ENCODE peak calls at places on chromosomes 7 and 10, in ten cellular contexts. One of them, this sample, is unnamed.

GRCh38 chr7:69773535-69774225 is 175.4 kb downstream of the AUTS2 start:
- DNase-seq in mesothelial cell of epicardium: no peak
- DNase-seq in NCI-H2227 treated with DMSO at 0.1 percent for 48 hours: no peak
- DNase-seq in activated CD4-positive, CD25-positive, alpha-beta regulatory T cell treated with anti-CD3 and anti-CD28 coated beads, Interleukin-2, amount 50 U/mL, for 16 hours: no peak
- DNase-seq in activated naive CD4-positive, alpha-beta T cell: no peak
- DNase-seq in psoas muscle: no peak
- DNase-seq in activated T-cell treated with anti-CD3 and anti-CD28 coated beads for 1 hour: no peak
- DNase-seq in sigmoid colon: peak
- DNase-seq in activated CD4-positive, alpha-beta T cell treated with anti-CD3 and anti-CD28 coated beads, Interleukin-2, amount 50 U/mL, for 4 hours: no peak
- DNase-seq in AG09319: no peak
- DNase-seq in this sample: no peak

GRCh38 chr7:128923411-128923800 is 12.9 kb upstream of the KCP start:
- DNase-seq in activated naive CD4-positive, alpha-beta T cell: no peak
- DNase-seq in sigmoid colon: peak
- DNase-seq in mesothelial cell of epicardium: no peak
- DNase-seq in psoas muscle: no peak
- DNase-seq in activated CD4-positive, CD25-positive, alpha-beta regulatory T cell treated with anti-CD3 and anti-CD28 coated beads, Interleukin-2, amount 50 U/mL, for 16 hours: no peak
- DNase-seq in activated T-cell treated with anti-CD3 and anti-CD28 coated beads for 1 hour: no peak
- DNase-seq in NCI-H2227 treated with DMSO at 0.1 percent for 48 hours: no peak
- DNase-seq in AG09319: no peak
- DNase-seq in activated CD4-positive, alpha-beta T cell treated with anti-CD3 and anti-CD28 coated beads, Interleukin-2, amount 50 U/mL, for 4 hours: no peak
- DNase-seq in this sample: no peak

GRCh38 chr10:119090968-119091367 is 10.4 kb upstream of the EIF3A start:
- DNase-seq in activated T-cell treated with anti-CD3 and anti-CD28 coated beads for 1 hour: no peak
- DNase-seq in mesothelial cell of epicardium: no peak
- DNase-seq in sigmoid colon: no peak
- DNase-seq in AG09319: peak
- DNase-seq in psoas muscle: no peak
- DNase-seq in activated CD4-positive, CD25-positive, alpha-beta regulatory T cell treated with anti-CD3 and anti-CD28 coated beads, Interleukin-2, amount 50 U/mL, for 16 hours: peak
- DNase-seq in activated naive CD4-positive, alpha-beta T cell: no peak
- DNase-seq in activated CD4-positive, alpha-beta T cell treated with anti-CD3 and anti-CD28 coated beads, Interleukin-2, amount 50 U/mL, for 4 hours: peak
- DNase-seq in NCI-H2227 treated with DMSO at 0.1 percent for 48 hours: no peak
- DNase-seq in this sample: no peak

GRCh38 chr10:44295619-44296222 is 89.2 kb downstream of the CXCL12 start:
- DNase-seq in AG09319: no peak
- DNase-seq in activated T-cell treated with anti-CD3 and anti-CD28 coated beads for 1 hour: no peak
- DNase-seq in activated CD4-positive, CD25-positive, alpha-beta regulatory T cell treated with anti-CD3 and anti-CD28 coated beads, Interleukin-2, amount 50 U/mL, for 16 hours: no peak
- DNase-seq in NCI-H2227 treated with DMSO at 0.1 percent for 48 hours: no peak
- DNase-seq in activated naive CD4-positive, alpha-beta T cell: no peak
- DNase-seq in sigmoid colon: no peak
- DNase-seq in psoas muscle: no peak
- DNase-seq in mesothelial cell of epicardium: no peak
- DNase-seq in activated CD4-positive, alpha-beta T cell treated with anti-CD3 and anti-CD28 coated beads, Interleukin-2, amount 50 U/mL, for 4 hours: no peak
- DNase-seq in this sample: no peak

GRCh38 chr7:128017880-128018845 is 13.1 kb downstream of the LRRC4 start:
- DNase-seq in psoas muscle: no peak
- DNase-seq in sigmoid colon: no peak
- DNase-seq in activated CD4-positive, CD25-positive, alpha-beta regulatory T cell treated with anti-CD3 and anti-CD28 coated beads, Interleukin-2, amount 50 U/mL, for 16 hours: no peak
- DNase-seq in activated naive CD4-positive, alpha-beta T cell: no peak
- DNase-seq in AG09319: no peak
- DNase-seq in mesothelial cell of epicardium: no peak
- DNase-seq in activated CD4-positive, alpha-beta T cell treated with anti-CD3 and anti-CD28 coated beads, Interleukin-2, amount 50 U/mL, for 4 hours: no peak
- DNase-seq in activated T-cell treated with anti-CD3 and anti-CD28 coated beads for 1 hour: no peak
- DNase-seq in NCI-H2227 treated with DMSO at 0.1 percent for 48 hours: peak
- DNase-seq in this sample: no peak

GRCh38 chr7:99128076-99128950 is 15.6 kb downstream of the SMURF1 start:
- DNase-seq in activated T-cell treated with anti-CD3 and anti-CD28 coated beads for 1 hour: no peak
- DNase-seq in activated CD4-positive, alpha-beta T cell treated with anti-CD3 and anti-CD28 coated beads, Interleukin-2, amount 50 U/mL, for 4 hours: no peak
- DNase-seq in psoas muscle: no peak
- DNase-seq in NCI-H2227 treated with DMSO at 0.1 percent for 48 hours: no peak
- DNase-seq in AG09319: no peak
- DNase-seq in sigmoid colon: no peak
- DNase-seq in activated CD4-positive, CD25-positive, alpha-beta regulatory T cell treated with anti-CD3 and anti-CD28 coated beads, Interleukin-2, amount 50 U/mL, for 16 hours: no peak
- DNase-seq in mesothelial cell of epicardium: no peak
- DNase-seq in activated naive CD4-positive, alpha-beta T cell: no peak
- DNase-seq in this sample: no peak

GRCh38 chr10:23342213-23342884 is 2.2 kb downstream of the C10orf67 start:
- DNase-seq in NCI-H2227 treated with DMSO at 0.1 percent for 48 hours: no peak
- DNase-seq in sigmoid colon: no peak
- DNase-seq in mesothelial cell of epicardium: no peak
- DNase-seq in activated CD4-positive, CD25-positive, alpha-beta regulatory T cell treated with anti-CD3 and anti-CD28 coated beads, Interleukin-2, amount 50 U/mL, for 16 hours: no peak
- DNase-seq in activated naive CD4-positive, alpha-beta T cell: no peak
- DNase-seq in activated CD4-positive, alpha-beta T cell treated with anti-CD3 and anti-CD28 coated beads, Interleukin-2, amount 50 U/mL, for 4 hours: no peak
- DNase-seq in activated T-cell treated with anti-CD3 and anti-CD28 coated beads for 1 hour: no peak
- DNase-seq in AG09319: no peak
- DNase-seq in psoas muscle: no peak
- DNase-seq in this sample: no peak

GRCh38 chr7:1193593-1194424 is 33.8 kb upstream of the ZFAND2A start:
- DNase-seq in activated T-cell treated with anti-CD3 and anti-CD28 coated beads for 1 hour: peak
- DNase-seq in psoas muscle: peak
- DNase-seq in NCI-H2227 treated with DMSO at 0.1 percent for 48 hours: no peak
- DNase-seq in activated naive CD4-positive, alpha-beta T cell: peak
- DNase-seq in mesothelial cell of epicardium: no peak
- DNase-seq in activated CD4-positive, CD25-positive, alpha-beta regulatory T cell treated with anti-CD3 and anti-CD28 coated beads, Interleukin-2, amount 50 U/mL, for 16 hours: no peak
- DNase-seq in sigmoid colon: no peak
- DNase-seq in AG09319: no peak
- DNase-seq in activated CD4-positive, alpha-beta T cell treated with anti-CD3 and anti-CD28 coated beads, Interleukin-2, amount 50 U/mL, for 4 hours: no peak
- DNase-seq in this sample: no peak

GRCh38 chr7:22611758-22612079 is 111.7 kb upstream of the STEAP1B start:
- DNase-seq in AG09319: no peak
- DNase-seq in activated CD4-positive, CD25-positive, alpha-beta regulatory T cell treated with anti-CD3 and anti-CD28 coated beads, Interleukin-2, amount 50 U/mL, for 16 hours: no peak
- DNase-seq in NCI-H2227 treated with DMSO at 0.1 percent for 48 hours: no peak
- DNase-seq in activated T-cell treated with anti-CD3 and anti-CD28 coated beads for 1 hour: no peak
- DNase-seq in psoas muscle: no peak
- DNase-seq in sigmoid colon: no peak
- DNase-seq in activated naive CD4-positive, alpha-beta T cell: no peak
- DNase-seq in mesothelial cell of epicardium: no peak
- DNase-seq in activated CD4-positive, alpha-beta T cell treated with anti-CD3 and anti-CD28 coated beads, Interleukin-2, amount 50 U/mL, for 4 hours: no peak
- DNase-seq in this sample: no peak

GRCh38 chr7:51430480-51431086 is 114.0 kb upstream of the COBL start:
- DNase-seq in mesothelial cell of epicardium: peak
- DNase-seq in NCI-H2227 treated with DMSO at 0.1 percent for 48 hours: peak
- DNase-seq in activated naive CD4-positive, alpha-beta T cell: no peak
- DNase-seq in activated T-cell treated with anti-CD3 and anti-CD28 coated beads for 1 hour: peak
- DNase-seq in psoas muscle: no peak
- DNase-seq in AG09319: no peak
- DNase-seq in activated CD4-positive, alpha-beta T cell treated with anti-CD3 and anti-CD28 coated beads, Interleukin-2, amount 50 U/mL, for 4 hours: no peak
- DNase-seq in activated CD4-positive, CD25-positive, alpha-beta regulatory T cell treated with anti-CD3 and anti-CD28 coated beads, Interleukin-2, amount 50 U/mL, for 16 hours: no peak
- DNase-seq in sigmoid colon: no peak
- DNase-seq in this sample: no peak

GRCh38 chr7:5396542-5396941 is 27.1 kb downstream of the TNRC18 start:
- DNase-seq in activated T-cell treated with anti-CD3 and anti-CD28 coated beads for 1 hour: peak
- DNase-seq in mesothelial cell of epicardium: no peak
- DNase-seq in activated CD4-positive, CD25-positive, alpha-beta regulatory T cell treated with anti-CD3 and anti-CD28 coated beads, Interleukin-2, amount 50 U/mL, for 16 hours: peak
- DNase-seq in psoas muscle: no peak
- DNase-seq in activated CD4-positive, alpha-beta T cell treated with anti-CD3 and anti-CD28 coated beads, Interleukin-2, amount 50 U/mL, for 4 hours: peak
- DNase-seq in NCI-H2227 treated with DMSO at 0.1 percent for 48 hours: no peak
- DNase-seq in sigmoid colon: peak
- DNase-seq in AG09319: no peak
- DNase-seq in activated naive CD4-positive, alpha-beta T cell: peak
- DNase-seq in this sample: peak

GRCh38 chr7:41685684-41686083 is 17.2 kb downstream of the INHBA start:
- DNase-seq in mesothelial cell of epicardium: no peak
- DNase-seq in NCI-H2227 treated with DMSO at 0.1 percent for 48 hours: no peak
- DNase-seq in activated naive CD4-positive, alpha-beta T cell: no peak
- DNase-seq in activated T-cell treated with anti-CD3 and anti-CD28 coated beads for 1 hour: no peak
- DNase-seq in sigmoid colon: no peak
- DNase-seq in psoas muscle: no peak
- DNase-seq in AG09319: no peak
- DNase-seq in activated CD4-positive, alpha-beta T cell treated with anti-CD3 and anti-CD28 coated beads, Interleukin-2, amount 50 U/mL, for 4 hours: no peak
- DNase-seq in activated CD4-positive, CD25-positive, alpha-beta regulatory T cell treated with anti-CD3 and anti-CD28 coated beads, Interleukin-2, amount 50 U/mL, for 16 hours: no peak
- DNase-seq in this sample: no peak

GRCh38 chr7:6725003-6725402 is 18.3 kb upstream of the ZNF12 start:
- DNase-seq in AG09319: no peak
- DNase-seq in activated CD4-positive, alpha-beta T cell treated with anti-CD3 and anti-CD28 coated beads, Interleukin-2, amount 50 U/mL, for 4 hours: no peak
- DNase-seq in activated CD4-positive, CD25-positive, alpha-beta regulatory T cell treated with anti-CD3 and anti-CD28 coated beads, Interleukin-2, amount 50 U/mL, for 16 hours: no peak
- DNase-seq in sigmoid colon: no peak
- DNase-seq in activated naive CD4-positive, alpha-beta T cell: no peak
- DNase-seq in mesothelial cell of epicardium: no peak
- DNase-seq in psoas muscle: no peak
- DNase-seq in activated T-cell treated with anti-CD3 and anti-CD28 coated beads for 1 hour: no peak
- DNase-seq in NCI-H2227 treated with DMSO at 0.1 percent for 48 hours: no peak
- DNase-seq in this sample: no peak

GRCh38 chr10:72846225-72846624 is 47.3 kb upstream of the OIT3 start:
- DNase-seq in mesothelial cell of epicardium: no peak
- DNase-seq in activated CD4-positive, alpha-beta T cell treated with anti-CD3 and anti-CD28 coated beads, Interleukin-2, amount 50 U/mL, for 4 hours: no peak
- DNase-seq in activated T-cell treated with anti-CD3 and anti-CD28 coated beads for 1 hour: no peak
- DNase-seq in activated naive CD4-positive, alpha-beta T cell: no peak
- DNase-seq in AG09319: no peak
- DNase-seq in sigmoid colon: no peak
- DNase-seq in NCI-H2227 treated with DMSO at 0.1 percent for 48 hours: no peak
- DNase-seq in psoas muscle: no peak
- DNase-seq in activated CD4-positive, CD25-positive, alpha-beta regulatory T cell treated with anti-CD3 and anti-CD28 coated beads, Interleukin-2, amount 50 U/mL, for 16 hours: no peak
- DNase-seq in this sample: no peak

GRCh38 chr10:71092812-71093391 is 119.5 kb upstream of the UNC5B start:
- DNase-seq in sigmoid colon: no peak
- DNase-seq in NCI-H2227 treated with DMSO at 0.1 percent for 48 hours: no peak
- DNase-seq in activated naive CD4-positive, alpha-beta T cell: no peak
- DNase-seq in psoas muscle: no peak
- DNase-seq in activated CD4-positive, alpha-beta T cell treated with anti-CD3 and anti-CD28 coated beads, Interleukin-2, amount 50 U/mL, for 4 hours: no peak
- DNase-seq in activated CD4-positive, CD25-positive, alpha-beta regulatory T cell treated with anti-CD3 and anti-CD28 coated beads, Interleukin-2, amount 50 U/mL, for 16 hours: no peak
- DNase-seq in mesothelial cell of epicardium: no peak
- DNase-seq in activated T-cell treated with anti-CD3 and anti-CD28 coated beads for 1 hour: no peak
- DNase-seq in AG09319: no peak
- DNase-seq in this sample: no peak

GRCh38 chr7:7122033-7122478 is 60.3 kb upstream of the C1GALT1 start:
- DNase-seq in AG09319: no peak
- DNase-seq in activated CD4-positive, CD25-positive, alpha-beta regulatory T cell treated with anti-CD3 and anti-CD28 coated beads, Interleukin-2, amount 50 U/mL, for 16 hours: no peak
- DNase-seq in activated naive CD4-positive, alpha-beta T cell: no peak
- DNase-seq in activated T-cell treated with anti-CD3 and anti-CD28 coated beads for 1 hour: no peak
- DNase-seq in NCI-H2227 treated with DMSO at 0.1 percent for 48 hours: no peak
- DNase-seq in activated CD4-positive, alpha-beta T cell treated with anti-CD3 and anti-CD28 coated beads, Interleukin-2, amount 50 U/mL, for 4 hours: no peak
- DNase-seq in mesothelial cell of epicardium: no peak
- DNase-seq in sigmoid colon: no peak
- DNase-seq in psoas muscle: no peak
- DNase-seq in this sample: no peak

GRCh38 chr10:105974803-105975456 is 1189.6 kb downstream of the SORCS1 start:
- DNase-seq in activated CD4-positive, alpha-beta T cell treated with anti-CD3 and anti-CD28 coated beads, Interleukin-2, amount 50 U/mL, for 4 hours: no peak
- DNase-seq in activated T-cell treated with anti-CD3 and anti-CD28 coated beads for 1 hour: no peak
- DNase-seq in psoas muscle: no peak
- DNase-seq in activated naive CD4-positive, alpha-beta T cell: no peak
- DNase-seq in AG09319: no peak
- DNase-seq in mesothelial cell of epicardium: no peak
- DNase-seq in sigmoid colon: peak
- DNase-seq in activated CD4-positive, CD25-positive, alpha-beta regulatory T cell treated with anti-CD3 and anti-CD28 coated beads, Interleukin-2, amount 50 U/mL, for 16 hours: no peak
- DNase-seq in NCI-H2227 treated with DMSO at 0.1 percent for 48 hours: no peak
- DNase-seq in this sample: no peak

GRCh38 chr10:117007080-117007479 is 2.1 kb upstream of the SHTN1 start:
- DNase-seq in mesothelial cell of epicardium: no peak
- DNase-seq in activated T-cell treated with anti-CD3 and anti-CD28 coated beads for 1 hour: no peak
- DNase-seq in activated naive CD4-positive, alpha-beta T cell: no peak
- DNase-seq in activated CD4-positive, alpha-beta T cell treated with anti-CD3 and anti-CD28 coated beads, Interleukin-2, amount 50 U/mL, for 4 hours: no peak
- DNase-seq in AG09319: no peak
- DNase-seq in activated CD4-positive, CD25-positive, alpha-beta regulatory T cell treated with anti-CD3 and anti-CD28 coated beads, Interleukin-2, amount 50 U/mL, for 16 hours: no peak
- DNase-seq in sigmoid colon: no peak
- DNase-seq in psoas muscle: no peak
- DNase-seq in NCI-H2227 treated with DMSO at 0.1 percent for 48 hours: no peak
- DNase-seq in this sample: no peak

GRCh38 chr10:101828734-101829551 is 10.7 kb upstream of the OGA start:
- DNase-seq in psoas muscle: peak
- DNase-seq in mesothelial cell of epicardium: no peak
- DNase-seq in NCI-H2227 treated with DMSO at 0.1 percent for 48 hours: no peak
- DNase-seq in activated T-cell treated with anti-CD3 and anti-CD28 coated beads for 1 hour: no peak
- DNase-seq in activated CD4-positive, CD25-positive, alpha-beta regulatory T cell treated with anti-CD3 and anti-CD28 coated beads, Interleukin-2, amount 50 U/mL, for 16 hours: no peak
- DNase-seq in AG09319: no peak
- DNase-seq in activated naive CD4-positive, alpha-beta T cell: no peak
- DNase-seq in sigmoid colon: peak
- DNase-seq in activated CD4-positive, alpha-beta T cell treated with anti-CD3 and anti-CD28 coated beads, Interleukin-2, amount 50 U/mL, for 4 hours: no peak
- DNase-seq in this sample: no peak

GRCh38 chr7:47507514-47507913 is 74.4 kb downstream of the TNS3 start:
- DNase-seq in sigmoid colon: peak
- DNase-seq in AG09319: no peak
- DNase-seq in activated CD4-positive, CD25-positive, alpha-beta regulatory T cell treated with anti-CD3 and anti-CD28 coated beads, Interleukin-2, amount 50 U/mL, for 16 hours: no peak
- DNase-seq in activated CD4-positive, alpha-beta T cell treated with anti-CD3 and anti-CD28 coated beads, Interleukin-2, amount 50 U/mL, for 4 hours: no peak
- DNase-seq in NCI-H2227 treated with DMSO at 0.1 percent for 48 hours: no peak
- DNase-seq in activated T-cell treated with anti-CD3 and anti-CD28 coated beads for 1 hour: no peak
- DNase-seq in activated naive CD4-positive, alpha-beta T cell: no peak
- DNase-seq in psoas muscle: peak
- DNase-seq in mesothelial cell of epicardium: no peak
- DNase-seq in this sample: no peak

GRCh38 chr7:90411510-90411909 is 8.2 kb downstream of the CLDN12 start:
- DNase-seq in AG09319: no peak
- DNase-seq in activated T-cell treated with anti-CD3 and anti-CD28 coated beads for 1 hour: no peak
- DNase-seq in sigmoid colon: no peak
- DNase-seq in activated CD4-positive, alpha-beta T cell treated with anti-CD3 and anti-CD28 coated beads, Interleukin-2, amount 50 U/mL, for 4 hours: no peak
- DNase-seq in psoas muscle: no peak
- DNase-seq in NCI-H2227 treated with DMSO at 0.1 percent for 48 hours: no peak
- DNase-seq in activated naive CD4-positive, alpha-beta T cell: no peak
- DNase-seq in activated CD4-positive, CD25-positive, alpha-beta regulatory T cell treated with anti-CD3 and anti-CD28 coated beads, Interleukin-2, amount 50 U/mL, for 16 hours: no peak
- DNase-seq in mesothelial cell of epicardium: no peak
- DNase-seq in this sample: no peak

GRCh38 chr7:90900640-90901353 is 304.7 kb downstream of the CDK14 start:
- DNase-seq in NCI-H2227 treated with DMSO at 0.1 percent for 48 hours: no peak
- DNase-seq in sigmoid colon: no peak
- DNase-seq in activated naive CD4-positive, alpha-beta T cell: no peak
- DNase-seq in mesothelial cell of epicardium: no peak
- DNase-seq in psoas muscle: no peak
- DNase-seq in activated T-cell treated with anti-CD3 and anti-CD28 coated beads for 1 hour: no peak
- DNase-seq in activated CD4-positive, alpha-beta T cell treated with anti-CD3 and anti-CD28 coated beads, Interleukin-2, amount 50 U/mL, for 4 hours: no peak
- DNase-seq in activated CD4-positive, CD25-positive, alpha-beta regulatory T cell treated with anti-CD3 and anti-CD28 coated beads, Interleukin-2, amount 50 U/mL, for 16 hours: no peak
- DNase-seq in AG09319: no peak
- DNase-seq in this sample: no peak

GRCh38 chr7:52100-52499 is 140.3 kb upstream of the FAM20C start:
- DNase-seq in activated CD4-positive, alpha-beta T cell treated with anti-CD3 and anti-CD28 coated beads, Interleukin-2, amount 50 U/mL, for 4 hours: no peak
- DNase-seq in psoas muscle: no peak
- DNase-seq in NCI-H2227 treated with DMSO at 0.1 percent for 48 hours: no peak
- DNase-seq in mesothelial cell of epicardium: no peak
- DNase-seq in activated T-cell treated with anti-CD3 and anti-CD28 coated beads for 1 hour: no peak
- DNase-seq in sigmoid colon: no peak
- DNase-seq in activated naive CD4-positive, alpha-beta T cell: no peak
- DNase-seq in AG09319: no peak
- DNase-seq in activated CD4-positive, CD25-positive, alpha-beta regulatory T cell treated with anti-CD3 and anti-CD28 coated beads, Interleukin-2, amount 50 U/mL, for 16 hours: no peak
- DNase-seq in this sample: no peak

GRCh38 chr10:12844796-12845524 is 156.6 kb downstream of the CCDC3 start:
- DNase-seq in sigmoid colon: peak
- DNase-seq in activated CD4-positive, alpha-beta T cell treated with anti-CD3 and anti-CD28 coated beads, Interleukin-2, amount 50 U/mL, for 4 hours: no peak
- DNase-seq in NCI-H2227 treated with DMSO at 0.1 percent for 48 hours: no peak
- DNase-seq in psoas muscle: no peak
- DNase-seq in activated T-cell treated with anti-CD3 and anti-CD28 coated beads for 1 hour: no peak
- DNase-seq in activated CD4-positive, CD25-positive, alpha-beta regulatory T cell treated with anti-CD3 and anti-CD28 coated beads, Interleukin-2, amount 50 U/mL, for 16 hours: no peak
- DNase-seq in AG09319: peak
- DNase-seq in mesothelial cell of epicardium: peak
- DNase-seq in activated naive CD4-positive, alpha-beta T cell: no peak
- DNase-seq in this sample: no peak

GRCh38 chr7:74027683-74028320 is at the start of gene ELN:
- DNase-seq in activated CD4-positive, alpha-beta T cell treated with anti-CD3 and anti-CD28 coated beads, Interleukin-2, amount 50 U/mL, for 4 hours: no peak
- DNase-seq in mesothelial cell of epicardium: no peak
- DNase-seq in AG09319: peak
- DNase-seq in NCI-H2227 treated with DMSO at 0.1 percent for 48 hours: peak
- DNase-seq in activated CD4-positive, CD25-positive, alpha-beta regulatory T cell treated with anti-CD3 and anti-CD28 coated beads, Interleukin-2, amount 50 U/mL, for 16 hours: no peak
- DNase-seq in sigmoid colon: peak
- DNase-seq in psoas muscle: peak
- DNase-seq in activated naive CD4-positive, alpha-beta T cell: no peak
- DNase-seq in activated T-cell treated with anti-CD3 and anti-CD28 coated beads for 1 hour: no peak
- DNase-seq in this sample: no peak

GRCh38 chr10:129699722-129700340 is 232.8 kb downstream of the MGMT start:
- DNase-seq in activated CD4-positive, CD25-positive, alpha-beta regulatory T cell treated with anti-CD3 and anti-CD28 coated beads, Interleukin-2, amount 50 U/mL, for 16 hours: no peak
- DNase-seq in mesothelial cell of epicardium: no peak
- DNase-seq in AG09319: no peak
- DNase-seq in NCI-H2227 treated with DMSO at 0.1 percent for 48 hours: no peak
- DNase-seq in activated T-cell treated with anti-CD3 and anti-CD28 coated beads for 1 hour: no peak
- DNase-seq in psoas muscle: no peak
- DNase-seq in activated CD4-positive, alpha-beta T cell treated with anti-CD3 and anti-CD28 coated beads, Interleukin-2, amount 50 U/mL, for 4 hours: no peak
- DNase-seq in activated naive CD4-positive, alpha-beta T cell: no peak
- DNase-seq in sigmoid colon: no peak
- DNase-seq in this sample: no peak

GRCh38 chr10:88953662-88954061 is 1.1 kb upstream of the ACTA2 start:
- DNase-seq in activated CD4-positive, alpha-beta T cell treated with anti-CD3 and anti-CD28 coated beads, Interleukin-2, amount 50 U/mL, for 4 hours: no peak
- DNase-seq in NCI-H2227 treated with DMSO at 0.1 percent for 48 hours: no peak
- DNase-seq in psoas muscle: no peak
- DNase-seq in sigmoid colon: no peak
- DNase-seq in mesothelial cell of epicardium: no peak
- DNase-seq in activated naive CD4-positive, alpha-beta T cell: no peak
- DNase-seq in activated CD4-positive, CD25-positive, alpha-beta regulatory T cell treated with anti-CD3 and anti-CD28 coated beads, Interleukin-2, amount 50 U/mL, for 16 hours: no peak
- DNase-seq in AG09319: no peak
- DNase-seq in activated T-cell treated with anti-CD3 and anti-CD28 coated beads for 1 hour: no peak
- DNase-seq in this sample: no peak

GRCh38 chr10:5283305-5284158 is 81.2 kb upstream of the UCN3 start:
- DNase-seq in AG09319: no peak
- DNase-seq in activated T-cell treated with anti-CD3 and anti-CD28 coated beads for 1 hour: peak
- DNase-seq in activated CD4-positive, alpha-beta T cell treated with anti-CD3 and anti-CD28 coated beads, Interleukin-2, amount 50 U/mL, for 4 hours: peak
- DNase-seq in activated CD4-positive, CD25-positive, alpha-beta regulatory T cell treated with anti-CD3 and anti-CD28 coated beads, Interleukin-2, amount 50 U/mL, for 16 hours: peak
- DNase-seq in psoas muscle: peak
- DNase-seq in mesothelial cell of epicardium: no peak
- DNase-seq in activated naive CD4-positive, alpha-beta T cell: no peak
- DNase-seq in sigmoid colon: peak
- DNase-seq in NCI-H2227 treated with DMSO at 0.1 percent for 48 hours: no peak
- DNase-seq in this sample: peak

This sample was measured in activated T-helper 9 cell treated with anti-CD3 and anti-CD28 coated beads, Interleukin-2, amount 50 U/mL, for 16 hours.